ENCODE peak calls at places on chromosomes 5 and 9, in ten cellular contexts. P is esophagus squamous epithelium, N is body of pancreas, X is lower leg skin, Z is ovary, K is thyroid gland, G is IMR-90, L is tibial nerve, W is stomach, V is K562. E is an unnamed sample.

GRCh38 chr9:133119039-133119438 is 2.0 kb downstream of the RALGDS start:
- DNase-seq in L (no peak), K (no peak), W (no peak), V (no peak), N (no peak), Z (no peak), P (no peak), G (no peak), X (no peak), E (no peak)

GRCh38 chr5:27038476-27038875 is at the start of gene CDH9:
- DNase-seq in P (no peak), Z (no peak), V (no peak), X (no peak), W (no peak), L (no peak), G (no peak), N (no peak), K (no peak), E (no peak)

GRCh38 chr5:71905804-71906711 is 187.0 kb downstream of the CARTPT start:
- DNase-seq in W (no peak), X (no peak), N (peak; percentile 26), P (no peak), V (no peak), G (no peak), L (no peak), K (no peak), Z (peak; percentile 12), E (peak; percentile 22)

GRCh38 chr5:115514220-115514619 is 30.4 kb downstream of the FEM1C start:
- DNase-seq in X (no peak), W (no peak), K (no peak), N (no peak), V (no peak), G (no peak), P (no peak), Z (no peak), L (no peak), E (no peak)

GRCh38 chr9:81814404-81814793 is 113.8 kb upstream of the SPATA31D4 start:
- DNase-seq in X (no peak), W (no peak), K (peak; percentile 22), P (no peak), N (peak; percentile 35), V (no peak), L (no peak), G (no peak), Z (no peak), E (no peak)

GRCh38 chr5:63293317-63293716 is 668.9 kb downstream of the HTR1A start:
- DNase-seq in N (no peak), X (no peak), G (no peak), K (no peak), Z (no peak), W (no peak), L (no peak), V (no peak), P (no peak), E (no peak)

GRCh38 chr5:11045411-11045810 is 284.4 kb upstream of the DAP start:
- DNase-seq in W (no peak), X (no peak), V (no peak), L (no peak), G (no peak), N (no peak), Z (no peak), P (no peak), K (no peak), E (no peak)

GRCh38 chr5:99614888-99615287 is 686.1 kb upstream of the CHD1 start:
- DNase-seq in G (no peak), V (no peak), N (no peak), X (no peak), K (no peak), P (no peak), W (no peak), Z (no peak), L (no peak), E (no peak)

GRCh38 chr9:113523421-113524141 is 60.1 kb downstream of the RGS3 start:
- DNase-seq in W (no peak), Z (peak; percentile 32), X (peak; percentile 48), N (peak; percentile 57), K (no peak), V (no peak), P (no peak), G (no peak), L (no peak), E (peak; percentile 81)

GRCh38 chr5:154603978-154604679 is 126.1 kb upstream of the HAND1 start:
- DNase-seq in Z (no peak), G (peak; percentile 16), X (no peak), V (no peak), P (no peak), W (no peak), N (peak; percentile 6), L (no peak), K (peak; percentile 42), E (peak; percentile 67)

GRCh38 chr9:73437758-73438157 is 286.1 kb downstream of the ANXA1 start:
- DNase-seq in L (no peak), Z (no peak), X (no peak), W (no peak), V (no peak), N (no peak), K (no peak), P (no peak), G (no peak), E (no peak)

GRCh38 chr5:108924457-108924961 is 176.8 kb downstream of the FER start:
- DNase-seq in K (no peak), L (no peak), W (no peak), V (peak; percentile 11), N (no peak), Z (no peak), P (no peak), X (no peak), G (no peak), E (no peak)

GRCh38 chr5:132418876-132419275 is 49.4 kb downstream of the SLC22A5 start:
- DNase-seq in L (no peak), G (no peak), P (no peak), W (no peak), X (no peak), Z (no peak), N (no peak), V (no peak), K (no peak), E (no peak)

GRCh38 chr9:129610193-129610472 is 10.8 kb downstream of the C9orf50 start:
- DNase-seq in K (no peak), X (no peak), Z (no peak), L (no peak), P (no peak), G (no peak), V (no peak), N (no peak), W (no peak), E (peak; percentile 49)

GRCh38 chr9:129608561-129609481 is 12.1 kb downstream of the C9orf50 start:
- DNase-seq in K (peak; percentile 38), N (no peak), P (no peak), G (no peak), X (no peak), L (no peak), W (peak; percentile 58), Z (no peak), V (no peak), E (no peak)

GRCh38 chr9:129610473-129611301 is 10.2 kb downstream of the C9orf50 start:
- DNase-seq in P (no peak), X (no peak), Z (peak; percentile 81), W (peak; percentile 82), V (peak; percentile 81), K (peak; percentile 74), G (peak; percentile 58), N (peak; percentile 78), L (peak; percentile 79), E (peak; percentile 86)

GRCh38 chr9:129611302-129611800 is 9.6 kb downstream of the C9orf50 start:
- DNase-seq in G (no peak), N (no peak), V (no peak), W (no peak), P (no peak), Z (no peak), L (no peak), K (no peak), X (no peak), E (no peak)

GRCh38 chr9:129609486-129610192 is 11.3 kb downstream of the C9orf50 start:
- DNase-seq in W (peak; percentile 74), Z (peak; percentile 67), X (no peak), V (peak; percentile 71), P (no peak), G (no peak), K (peak; percentile 32), L (peak; percentile 47), N (peak; percentile 56), E (peak; percentile 65)
- TF ChIP-seq POLR2A in W (no peak), Z (no peak), X (no peak), V (no peak), P (no peak), G (no peak), K (no peak), L (no peak), N (no peak), E (no peak)

GRCh38 chr5:42974546-42974945 is 65.6 kb downstream of the ANXA2R start:
- DNase-seq in K (no peak), W (no peak), P (no peak), G (peak; percentile 36), Z (no peak), L (no peak), V (no peak), N (no peak), X (no peak), E (no peak)
- TF ChIP-seq POLR2A in K (no peak), W (no peak), P (no peak), G (no peak), Z (no peak), L (no peak), V (no peak), N (no peak), X (no peak), E (no peak)

DNA sequence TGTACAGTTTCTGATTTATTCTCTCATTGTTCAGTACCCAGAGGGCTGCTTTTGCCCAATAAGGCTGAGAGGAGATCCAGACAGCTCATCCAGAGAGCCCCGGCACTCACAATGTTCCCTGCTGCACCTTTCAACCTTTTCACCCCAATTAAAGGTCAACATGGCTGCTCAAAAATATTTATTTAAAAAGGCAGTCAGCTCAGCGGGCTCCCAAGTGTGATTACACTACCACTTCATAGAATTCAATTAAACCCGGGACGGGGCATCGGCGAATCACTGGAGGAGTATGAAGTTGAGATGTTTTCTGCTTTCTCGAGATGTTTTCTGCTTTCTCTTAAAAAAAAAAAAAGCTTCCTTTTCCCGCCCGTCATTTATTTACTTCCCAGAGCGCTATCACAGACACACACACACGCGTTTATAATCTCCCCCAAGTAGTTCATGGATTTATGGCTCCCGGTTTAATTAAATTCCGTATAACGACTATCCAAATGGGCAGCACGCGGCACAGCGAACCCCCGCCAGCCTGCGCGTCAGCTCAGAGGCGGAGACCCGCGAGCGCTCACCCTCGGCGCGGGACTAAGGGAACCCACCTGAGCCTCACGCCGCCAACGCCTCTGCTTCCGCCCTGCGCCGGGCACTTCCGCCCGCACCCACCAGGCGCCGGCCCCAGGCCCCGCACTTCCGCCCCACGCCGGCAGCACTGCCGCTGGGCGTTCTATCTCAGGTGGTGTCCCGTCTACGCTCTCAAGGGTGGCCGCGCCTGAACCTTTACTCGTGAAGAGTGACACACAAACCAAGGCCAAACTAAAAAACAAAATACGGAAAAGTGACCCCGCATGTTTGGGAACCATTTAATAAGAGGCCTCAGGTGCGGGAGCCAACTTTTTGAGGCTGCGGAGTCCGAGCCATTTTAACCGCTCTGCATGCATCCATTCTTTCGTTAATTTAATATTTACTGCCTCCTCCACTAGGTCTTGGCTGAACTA is at the start of gene C5orf63:
- DNase-seq in N (peak; percentile 64), P (no peak), W (peak; percentile 62), K (peak; percentile 62), G (peak; percentile 10), L (no peak), X (no peak), V (peak; percentile 69), Z (peak; percentile 54), E (peak; percentile 70)
- TF ChIP-seq POLR2A in N (peak; percentile 13), P (no peak), W (no peak), K (no peak), G (no peak), L (no peak), X (no peak), V (peak; percentile 73), Z (no peak), E (peak; percentile 20)

GRCh38 chr5:36876965-36877666 is 547 bp downstream of the NIPBL start:
- DNase-seq in W (peak; percentile 76), X (peak; percentile 46), K (peak; percentile 78), P (peak; percentile 14), V (peak; percentile 72), Z (peak; percentile 61), L (peak; percentile 46), N (peak; percentile 79), G (peak; percentile 56), E (peak; percentile 59)
- TF ChIP-seq POLR2A in W (no peak), X (no peak), K (no peak), P (no peak), V (no peak), Z (peak; percentile 23), L (no peak), N (no peak), G (no peak), E (no peak)